ENCODE peak calls at places on chromosomes 4 and X, in ten cellular contexts. M, A, E, X, W, U, L, J, Z and Q are unnamed samples.

GRCh38 chr4:10164877-10165283 is 48.3 kb upstream of the WDR1 start:
- DNase-seq in M (no peak), A (no peak), J (peak; percentile 83), U (peak; percentile 19), Z (peak; percentile 57), X (no peak), L (peak; percentile 31), E (peak; percentile 48), W (peak; percentile 50), Q (peak; percentile 53)

GRCh38 chr4:51943221-51943620 is 76.9 kb downstream of the LRRC66 start:
- DNase-seq in M (no peak), W (no peak), U (no peak), L (no peak), J (no peak), A (no peak), Z (no peak), X (peak; percentile 57), E (peak; percentile 59), Q (no peak)

GRCh38 chrX:72041901-72042859 is 89.5 kb downstream of the RTL5 start:
- DNase-seq in A (no peak), J (peak; percentile 32), M (no peak), L (no peak), U (no peak), W (no peak), Z (peak; percentile 22), E (peak; percentile 61), X (peak; percentile 65), Q (no peak)

GRCh38 chr4:41709844-41710481 is 38.6 kb downstream of the PHOX2B start:
- DNase-seq in W (no peak), M (no peak), J (no peak), L (no peak), A (no peak), U (no peak), Z (no peak), E (peak; percentile 56), X (peak; percentile 90), Q (peak; percentile 5)

GRCh38 chrX:71910526-71911022 is at the start of gene NHSL2:
- DNase-seq in E (peak; percentile 57), A (peak; percentile 78), W (no peak), L (no peak), J (peak; percentile 72), Z (peak; percentile 78), X (peak; percentile 44), M (no peak), U (peak; percentile 6), Q (peak; percentile 26)

GRCh38 chr4:89894654-89895652 is at the start of gene MMRN1:
- DNase-seq in M (no peak), A (no peak), X (no peak), W (no peak), Z (no peak), L (peak; percentile 52), E (no peak), U (no peak), J (peak; percentile 53), Q (peak; percentile 39)

GRCh38 chrX:70421618-70422017 is 1.5 kb upstream of the GDPD2 start:
- DNase-seq in A (no peak), M (no peak), U (no peak), J (peak; percentile 67), L (no peak), X (no peak), W (peak; percentile 83), E (no peak), Z (no peak), Q (no peak)

GRCh38 chrX:109742722-109743121 is 9.7 kb upstream of the ACSL4 start:
- DNase-seq in E (peak; percentile 34), J (no peak), X (no peak), L (no peak), M (no peak), A (no peak), Z (no peak), U (no peak), W (no peak), Q (no peak)

GRCh38 chr4:5808081-5808741 is 84.7 kb downstream of the CRMP1 start:
- DNase-seq in Z (no peak), X (no peak), W (no peak), E (no peak), M (no peak), L (no peak), J (no peak), U (no peak), A (no peak), Q (peak; percentile 33)

GRCh38 chr4:5810151-5810550 is 82.7 kb downstream of the CRMP1 start:
- DNase-seq in J (no peak), W (no peak), Z (no peak), U (no peak), X (no peak), M (no peak), A (no peak), E (no peak), L (no peak), Q (no peak)

GRCh38 chr4:5810770-5811430 is 82.0 kb downstream of the CRMP1 start:
- DNase-seq in J (no peak), A (no peak), W (no peak), L (no peak), Z (no peak), M (no peak), E (no peak), X (no peak), U (no peak), Q (no peak)

GRCh38 chr4:5812506-5813229 is 80.2 kb downstream of the CRMP1 start:
- DNase-seq in M (no peak), A (no peak), L (peak; percentile 48), W (peak; percentile 54), U (no peak), E (peak; percentile 88), X (peak; percentile 41), Z (peak; percentile 59), J (peak; percentile 74), Q (peak; percentile 85)

DNA sequence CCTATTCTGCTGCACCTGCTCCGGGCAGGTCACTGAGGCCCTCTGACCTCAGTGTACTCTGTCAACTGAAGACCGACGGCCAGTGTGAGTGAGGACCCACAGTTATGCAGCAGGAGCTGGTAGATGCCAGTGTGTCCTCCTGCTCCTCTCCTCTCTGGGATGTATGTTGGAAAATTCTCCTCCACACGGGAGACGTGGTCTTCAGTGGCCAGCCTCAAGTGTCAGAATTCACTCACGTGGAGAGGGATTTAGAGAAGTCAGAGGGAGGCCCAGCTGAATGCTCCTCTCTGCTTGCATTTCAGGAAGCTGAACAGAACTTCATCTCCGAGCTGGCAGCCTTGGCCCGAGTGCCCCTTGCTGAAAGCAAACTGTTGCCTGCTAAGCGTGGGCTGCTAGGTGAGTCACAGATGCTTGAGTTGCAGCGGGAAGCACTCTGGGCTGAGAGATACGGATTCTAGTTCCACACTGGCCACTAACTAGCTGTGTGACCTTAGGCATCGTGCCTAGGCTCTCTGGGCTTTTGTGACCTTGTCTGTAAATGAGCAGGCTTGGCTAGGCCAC is 83.6 kb downstream of the CRMP1 start:
- DNase-seq in L (no peak), Z (no peak), W (no peak), A (no peak), U (no peak), M (no peak), E (no peak), J (no peak), X (peak; percentile 41), Q (no peak)
- H3K36me3 ChIP-seq in L (no peaks in the 10 kb centered on the region), Z (peaks cover 78% of the 10 kb centered on the region), W (peaks cover 78% of the 10 kb centered on the region), A (peaks cover 11% of the 10 kb centered on the region), U (peaks cover 8% of the 10 kb centered on the region), M (peaks cover 16% of the 10 kb centered on the region), E (peaks cover 86% of the 10 kb centered on the region), J (peaks cover 21% of the 10 kb centered on the region), X (peaks cover 56% of the 10 kb centered on the region), Q (peaks cover 20% of the 10 kb centered on the region)

DNA sequence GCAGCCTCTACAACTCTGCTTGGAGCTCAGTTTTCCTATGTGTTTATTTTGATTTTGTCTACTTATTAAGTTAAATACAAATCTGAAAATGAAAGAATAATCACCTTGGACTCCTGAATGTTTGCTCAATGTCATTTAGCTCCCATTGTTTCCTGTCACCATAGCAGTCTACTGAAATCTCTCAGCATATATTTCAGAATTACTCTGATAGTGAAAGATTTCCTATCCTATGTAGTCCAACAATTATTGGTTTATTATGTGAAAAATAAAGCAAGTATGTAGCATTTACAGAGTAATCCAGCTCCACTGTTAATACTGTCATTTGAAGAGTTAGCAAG is 168.4 kb downstream of the CBR4 start:
- DNase-seq in W (no peak), A (no peak), Z (no peak), X (no peak), J (no peak), M (no peak), E (no peak), L (no peak), U (no peak), Q (no peak)
- H3K4me3 ChIP-seq in W (no peak overlapping the region), A (no peak overlapping the region), Z (no peak overlapping the region), X (no peak overlapping the region), J (no peak overlapping the region), M (no peak overlapping the region), E (no peak overlapping the region), L (no peak overlapping the region), U (no peak overlapping the region), Q (no peak overlapping the region)

GRCh38 chrX:136220535-136220934 is 30.7 kb downstream of the MAP7D3 start:
- DNase-seq in X (no peak), M (no peak), U (no peak), Z (no peak), A (no peak), W (no peak), J (no peak), L (no peak), E (no peak), Q (no peak)
- H3K36me3 ChIP-seq in X (peaks cover 32% of the 10 kb centered on the region), M (no peaks in the 10 kb centered on the region), U (no peaks in the 10 kb centered on the region), Z (no peaks in the 10 kb centered on the region), A (peaks cover 3% of the 10 kb centered on the region), W (peaks cover 36% of the 10 kb centered on the region), J (peaks cover 17% of the 10 kb centered on the region), L (peaks cover 57% of the 10 kb centered on the region), E (peaks cover 83% of the 10 kb centered on the region), Q (peaks cover 18% of the 10 kb centered on the region)

GRCh38 chr4:13529130-13529919 is 15.0 kb downstream of the NKX3-2 start:
- DNase-seq in X (no peak), L (no peak), E (no peak), W (no peak), M (no peak), U (no peak), J (peak; percentile 47), A (no peak), Z (no peak), Q (no peak)

GRCh38 chr4:13527192-13527982 is 16.9 kb downstream of the NKX3-2 start:
- DNase-seq in A (no peak), U (no peak), X (no peak), M (no peak), Z (peak; percentile 8), L (no peak), W (no peak), E (no peak), J (peak; percentile 51), Q (no peak)

GRCh38 chr4:13527983-13528822 is 16.1 kb downstream of the NKX3-2 start:
- DNase-seq in J (no peak), L (no peak), M (no peak), X (no peak), U (no peak), Z (peak; percentile 12), W (no peak), E (no peak), A (no peak), Q (peak; percentile 22)

GRCh38 chr4:13526658-13527057 is 17.6 kb downstream of the NKX3-2 start:
- DNase-seq in L (no peak), E (no peak), A (no peak), J (no peak), M (no peak), X (no peak), W (no peak), Z (no peak), U (no peak), Q (no peak)

DNA sequence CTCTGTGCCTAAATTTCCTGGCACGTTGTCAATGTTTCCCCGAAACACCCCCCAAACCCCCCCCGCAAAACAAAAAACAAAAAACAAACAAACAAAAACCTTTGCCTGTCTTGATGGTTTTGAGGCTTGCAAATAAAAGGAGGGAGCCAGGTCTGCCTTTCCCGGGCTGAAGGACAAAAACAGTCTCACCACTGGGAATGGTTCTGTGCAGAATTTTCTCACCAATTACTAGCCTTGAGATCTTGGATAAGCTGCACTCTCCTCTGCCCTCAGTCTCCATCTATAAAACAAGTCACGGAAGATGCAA is 15.5 kb downstream of the NKX3-2 start:
- DNase-seq in Z (no peak), E (no peak), U (no peak), X (no peak), M (no peak), A (no peak), W (no peak), L (no peak), J (no peak), Q (no peak)
- H3K4me3 ChIP-seq in Z (no peak overlapping the region), E (no peak overlapping the region), U (no peak overlapping the region), X (no peak overlapping the region), M (no peak overlapping the region), A (no peak overlapping the region), W (no peak overlapping the region), L (no peak overlapping the region), J (no peak overlapping the region), Q (peak overlapping the region; percentile 8)